ENCODE peak calls at places on chromosomes 2 and 18, in eight cellular contexts. I is thoracic aorta; F is MM.1S; G is HAP-1; H is GM23338; E is CD8-positive, alpha-beta T cell; J is K562; W is GM23248. S is an unnamed sample.

GRCh38 chr2:182821172-182821571 is 45.3 kb downstream of the FRZB start:
- DNase-seq in I (no peak), F (no peak), G (no peak), H (no peak), E (no peak), J (no peak), W (peak; percentile 33), S (no peak)

GRCh38 chr2:110126926-110127325 is 11.3 kb upstream of the MALL start:
- DNase-seq in I (no peak), F (no peak), G (no peak), H (no peak), E (no peak), J (no peak), W (no peak), S (no peak)

GRCh38 chr18:61273533-61273932 is 59.7 kb upstream of the CDH20 start:
- DNase-seq in I (no peak), F (no peak), G (no peak), H (no peak), E (no peak), J (no peak), W (no peak), S (no peak)

GRCh38 chr2:239869272-239870155 is 155.6 kb downstream of the NDUFA10 start:
- DNase-seq in I (no peak), F (no peak), G (no peak), H (no peak), E (peak; percentile 6), J (no peak), W (no peak), S (no peak)

GRCh38 chr2:142582317-142582716 is 295.1 kb upstream of the KYNU start:
- DNase-seq in I (no peak), F (no peak), G (no peak), H (peak; percentile 14), E (no peak), J (no peak), W (no peak), S (no peak)

GRCh38 chr2:101332885-101333766 is 24.6 kb upstream of the RNF149 start:
- DNase-seq in I (no peak), F (no peak), G (no peak), H (peak; percentile 31), E (no peak), J (no peak), W (no peak), S (no peak)

GRCh38 chr2:49914281-49914680 is 760.0 kb upstream of the FSHR start:
- DNase-seq in I (no peak), F (no peak), G (no peak), H (no peak), E (no peak), J (no peak), W (peak; percentile 7), S (no peak)

GRCh38 chr2:222424281-222424728 is at the start of gene SGPP2:
- DNase-seq in I (no peak), F (peak; percentile 42), G (no peak), H (peak; percentile 70), E (no peak), J (no peak), W (no peak), S (no peak)

GRCh38 chr18:63155169-63155852 is 164.3 kb downstream of the BCL2 start:
- DNase-seq in I (no peak), F (peak; percentile 90), G (peak; percentile 50), H (peak; percentile 92), E (peak; percentile 78), J (peak; percentile 47), W (no peak), S (peak; percentile 56)

GRCh38 chr2:208467564-208467963 is 61.0 kb downstream of the PTH2R start:
- DNase-seq in I (no peak), F (no peak), G (no peak), H (no peak), E (no peak), J (no peak), W (no peak), S (no peak)

GRCh38 chr2:34003795-34004194 is 404.7 kb upstream of the FAM98A start:
- DNase-seq in I (no peak), F (no peak), G (no peak), H (no peak), E (no peak), J (no peak), W (no peak), S (no peak)

GRCh38 chr2:32172870-32173269 is 7.2 kb downstream of the SLC30A6 start:
- DNase-seq in I (no peak), F (no peak), G (no peak), H (no peak), E (no peak), J (no peak), W (no peak), S (no peak)

GRCh38 chr18:50803579-50803978 is 16.2 kb downstream of the MRO start:
- DNase-seq in I (no peak), F (no peak), G (no peak), H (no peak), E (no peak), J (no peak), W (no peak), S (no peak)

GRCh38 chr2:68730828-68731227 is 3.8 kb upstream of the ARHGAP25 start:
- DNase-seq in I (no peak), F (no peak), G (no peak), H (no peak), E (no peak), J (no peak), W (peak; percentile 55), S (no peak)

GRCh38 chr2:10335046-10335840 is 32.5 kb downstream of the HPCAL1 start:
- DNase-seq in I (no peak), F (no peak), G (no peak), H (no peak), E (no peak), J (no peak), W (no peak), S (no peak)

GRCh38 chr18:55634545-55634944 is 46.6 kb upstream of the TCF4 start:
- DNase-seq in I (no peak), F (no peak), G (no peak), H (no peak), E (no peak), J (no peak), W (peak; percentile 75), S (peak; percentile 94)

GRCh38 chr2:22904126-22904684 is 480.8 kb upstream of the KLHL29 start:
- DNase-seq in I (no peak), F (no peak), G (no peak), H (peak; percentile 90), E (no peak), J (peak; percentile 27), W (peak; percentile 44), S (peak; percentile 4)

GRCh38 chr2:27489498-27490397 is at the start of gene IFT172:
- DNase-seq in I (peak; percentile 98), F (peak; percentile 99), G (peak; percentile 100), H (peak; percentile 100), E (peak; percentile 99), J (peak; percentile 99), W (peak; percentile 100), S (peak; percentile 100)

GRCh38 chr2:179338681-179339080 is 74.0 kb upstream of the SESTD1 start:
- DNase-seq in I (no peak), F (no peak), G (no peak), H (no peak), E (no peak), J (no peak), W (peak; percentile 82), S (no peak)

GRCh38 chr2:100196786-100197494 is 54.5 kb upstream of the AFF3 start:
- DNase-seq in I (no peak), F (no peak), G (no peak), H (no peak), E (no peak), J (no peak), W (peak; percentile 36), S (no peak)

GRCh38 chr2:88606371-88607030 is 20.8 kb downstream of the EIF2AK3 start:
- DNase-seq in I (no peak), F (peak; percentile 80), G (no peak), H (no peak), E (no peak), J (no peak), W (no peak), S (no peak)

GRCh38 chr2:38653380-38653714 is 12.6 kb upstream of the GALM start:
- DNase-seq in I (no peak), F (no peak), G (no peak), H (no peak), E (no peak), J (no peak), W (no peak), S (no peak)
- H3K4me3 ChIP-seq in I (no peak overlapping the region), F (no peak overlapping the region), G (no peak overlapping the region), H (no peak overlapping the region), E (no peak overlapping the region), J (no peak overlapping the region), W (no peak overlapping the region), S (no peak overlapping the region)

GRCh38 chr2:226531061-226531460 is 268.6 kb downstream of the IRS1 start:
- DNase-seq in I (no peak), F (no peak), G (no peak), H (no peak), E (no peak), J (no peak), W (no peak), S (no peak)

GRCh38 chr2:226540204-226540994 is 259.2 kb downstream of the IRS1 start:
- DNase-seq in I (no peak), F (no peak), G (no peak), H (no peak), E (no peak), J (no peak), W (no peak), S (no peak)

GRCh38 chr2:226536410-226536809 is 263.2 kb downstream of the IRS1 start:
- DNase-seq in I (no peak), F (no peak), G (no peak), H (no peak), E (no peak), J (no peak), W (no peak), S (no peak)
- H3K4me3 ChIP-seq in I (no peak overlapping the region), F (no peak overlapping the region), G (no peak overlapping the region), H (no peak overlapping the region), E (no peak overlapping the region), J (no peak overlapping the region), W (no peak overlapping the region), S (no peak overlapping the region)

DNA sequence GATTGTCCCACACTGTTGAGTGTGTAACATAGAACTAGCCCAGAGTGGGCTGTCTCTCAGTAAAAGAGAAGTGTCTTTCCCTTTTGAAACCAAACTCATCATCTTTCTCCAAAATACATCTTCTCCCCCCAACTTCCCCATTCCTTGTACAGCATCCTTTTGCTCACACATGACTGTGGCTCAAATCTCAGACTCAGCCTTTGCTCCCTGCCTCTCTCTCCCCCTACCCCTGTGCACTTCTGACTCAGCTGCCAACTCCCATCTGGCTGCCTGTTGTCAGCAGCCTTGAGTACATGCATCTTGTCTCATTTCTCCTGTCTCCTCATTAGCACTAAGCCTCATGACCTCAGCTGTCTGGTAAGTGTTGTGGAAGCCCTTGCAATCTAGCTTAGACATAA is 18.1 kb upstream of the MGAT4A start:
- DNase-seq in I (no peak), F (no peak), G (no peak), H (no peak), E (no peak), J (no peak), W (no peak), S (no peak)
- H3K4me3 ChIP-seq in I (no peak overlapping the region), F (no peak overlapping the region), G (no peak overlapping the region), H (no peak overlapping the region), E (no peak overlapping the region), J (no peak overlapping the region), W (no peak overlapping the region), S (no peak overlapping the region)

DNA sequence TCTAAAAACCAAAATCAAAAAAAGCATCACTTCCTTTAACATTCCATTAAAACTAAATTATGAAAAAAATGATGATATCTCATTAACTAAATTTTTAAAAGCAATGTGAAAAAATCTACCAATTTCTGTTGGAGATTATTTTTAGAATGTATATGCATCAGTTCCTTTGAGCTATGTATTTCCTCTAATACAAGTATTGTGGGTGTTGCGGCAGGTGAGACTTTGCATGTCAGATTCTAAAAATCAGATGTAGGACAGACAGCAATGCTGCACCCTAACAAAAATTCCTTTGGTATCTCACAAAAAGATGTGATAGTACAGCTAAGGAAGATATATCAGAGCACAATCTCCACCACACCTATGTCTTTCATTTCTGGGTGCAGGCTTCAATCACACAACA is 6.8 kb downstream of the MBD2 start:
- DNase-seq in I (no peak), F (no peak), G (no peak), H (no peak), E (no peak), J (no peak), W (no peak), S (no peak)
- H3K4me3 ChIP-seq in I (no peak overlapping the region), F (no peak overlapping the region), G (no peak overlapping the region), H (no peak overlapping the region), E (no peak overlapping the region), J (no peak overlapping the region), W (no peak overlapping the region), S (no peak overlapping the region)